ENCODE peak calls at places on chromosomes 3 and 15, in four cellular contexts. G, V, N and C are unnamed samples.

GRCh38 chr3:129695203-129695602 is 88.7 kb upstream of the PLXND1 start:
- DNase-seq in N (no peak), G (no peak), V (peak; percentile 89), C (peak; percentile 95)

GRCh38 chr3:170128977-170129431 is 52.5 kb downstream of the PHC3 start:
- DNase-seq in G (no peak), N (no peak), V (peak; percentile 64), C (no peak)

GRCh38 chr15:47951761-47952160 is 169.0 kb upstream of the SLC24A5 start:
- DNase-seq in G (no peak), N (no peak), V (no peak), C (no peak)

GRCh38 chr3:194871143-194871863 is 185.6 kb downstream of the FAM43A start:
- DNase-seq in G (no peak), V (peak; percentile 95), N (no peak), C (peak; percentile 63)

GRCh38 chr15:60760646-60761504 is 281.9 kb upstream of the ICE2 start:
- DNase-seq in V (peak; percentile 84), G (no peak), N (no peak), C (peak; percentile 8)

GRCh38 chr3:161149529-161149928 is 44.4 kb upstream of the B3GALNT1 start:
- DNase-seq in N (no peak), G (no peak), V (peak; percentile 70), C (no peak)

GRCh38 chr15:43953402-43953801 is 126.6 kb downstream of the WDR76 start:
- DNase-seq in G (no peak), V (no peak), N (no peak), C (no peak)

GRCh38 chr3:13420051-13420816 is at the start of gene NUP210:
- DNase-seq in V (no peak), N (no peak), G (peak; percentile 19), C (peak; percentile 23)

GRCh38 chr15:35740761-35741160 is 194.8 kb upstream of the DPH6 start:
- DNase-seq in V (peak; percentile 88), G (no peak), N (no peak), C (no peak)

GRCh38 chr3:136247436-136247835 is 2.7 kb upstream of the PCCB start:
- DNase-seq in G (no peak), N (no peak), V (no peak), C (no peak)

GRCh38 chr3:182142928-182143327 is 431.2 kb downstream of the SOX2 start:
- DNase-seq in N (no peak), G (no peak), V (no peak), C (no peak)

GRCh38 chr3:128395500-128396125 is 71.1 kb downstream of the DNAJB8 start:
- DNase-seq in N (peak; percentile 75), V (peak; percentile 36), G (no peak), C (no peak)

GRCh38 chr15:52392008-52392687 is 96.5 kb upstream of the MYO5C start:
- DNase-seq in N (no peak), V (peak; percentile 40), G (no peak), C (peak; percentile 84)

GRCh38 chr3:75906555-75907112 is 121.3 kb upstream of the ZNF717 start:
- DNase-seq in N (no peak), G (no peak), V (no peak), C (no peak)

GRCh38 chr3:44104668-44105321 is 136.9 kb upstream of the TOPAZ1 start:
- DNase-seq in G (no peak), N (no peak), V (peak; percentile 83), C (peak; percentile 11)

GRCh38 chr15:63188247-63188936 is 1.0 kb upstream of the RAB8B start:
- DNase-seq in G (no peak), V (no peak), N (no peak), C (no peak)

GRCh38 chr15:67784057-67784781 is 41.1 kb upstream of the SKOR1 start:
- DNase-seq in V (no peak), G (no peak), N (no peak), C (no peak)

GRCh38 chr15:101044625-101045235 is 125.6 kb downstream of the LRRK1 start:
- DNase-seq in N (peak; percentile 43), G (no peak), V (no peak), C (no peak)

GRCh38 chr3:114553949-114554593 is 260.2 kb downstream of the TIGIT start:
- DNase-seq in G (no peak), V (no peak), N (no peak), C (no peak)